ENCODE peak calls at places on chromosomes 13 and 19, in ten cellular contexts. X is aorta; A is stimulated activated CD4-positive, alpha-beta T cell treated with anti-CD3 and anti-CD28 coated beads, TNF-alpha, amount 100 ng/mL, for 48 hours; T is activated naive CD4-positive, alpha-beta T cell treated with anti-CD3 and anti-CD28 coated beads, Interleukin-2, amount 10 ng/mL, durations not matched to agents 7 days and 5 days; C is cardiac muscle cell; L is hepatic stellate cell; E is NCI-H2081; V is kidney tubule cell; F is heart right ventricle; Q is thoracic aorta. D is an unnamed sample.

GRCh38 chr13:43289458-43290255 is 266.3 kb downstream of the DNAJC15 start:
- DNase-seq in T (no peak), X (no peak), Q (no peak), V (no peak), L (no peak), C (no peak), A (no peak), F (no peak), E (no peak), D (no peak)

GRCh38 chr13:50677687-50678463 is 165.6 kb downstream of the DLEU7 start:
- DNase-seq in X (no peak), E (no peak), V (peak), T (no peak), A (no peak), L (no peak), Q (no peak), C (no peak), F (no peak), D (no peak)

GRCh38 chr13:75666646-75667351 is 30.7 kb downstream of the LMO7 start:
- DNase-seq in T (no peak), E (no peak), L (no peak), V (peak), F (no peak), C (no peak), A (no peak), X (no peak), Q (no peak), D (peak)

GRCh38 chr19:21568816-21569496 is 63.6 kb downstream of the ZNF429 start:
- DNase-seq in C (no peak), X (peak), T (peak), A (peak), F (peak), E (peak), Q (peak), L (no peak), V (peak), D (no peak)

GRCh38 chr19:781800-782194 is 15.5 kb upstream of the PTBP1 start:
- DNase-seq in A (no peak), F (no peak), Q (no peak), T (no peak), E (no peak), V (no peak), L (no peak), C (no peak), X (no peak), D (no peak)

GRCh38 chr13:104004572-104004971 is 938.4 kb upstream of the SLC10A2 start:
- DNase-seq in L (no peak), F (no peak), Q (no peak), T (no peak), E (no peak), A (no peak), C (no peak), V (no peak), X (no peak), D (no peak)

GRCh38 chr13:40060318-40061007 is 405.0 kb downstream of the COG6 start:
- DNase-seq in V (peak), X (peak), E (no peak), A (peak), C (no peak), T (no peak), L (no peak), Q (peak), F (peak), D (peak)

GRCh38 chr13:37617162-37617561 is 18.6 kb upstream of the POSTN start:
- DNase-seq in V (peak), X (no peak), E (no peak), T (no peak), C (peak), A (no peak), Q (no peak), F (no peak), L (peak), D (no peak)

GRCh38 chr13:20654156-20654555 is 49.3 kb upstream of the IL17D start:
- DNase-seq in A (no peak), Q (no peak), E (no peak), T (no peak), X (no peak), F (no peak), V (no peak), L (peak), C (no peak), D (no peak)

GRCh38 chr13:113209880-113210421 is 538 bp downstream of the CUL4A start:
- DNase-seq in T (peak), E (peak), A (peak), C (peak), Q (no peak), L (peak), F (peak), V (peak), X (peak), D (peak)

GRCh38 chr13:44936246-44936645 is 53.0 kb downstream of the NUFIP1 start:
- DNase-seq in E (no peak), X (no peak), V (peak), F (no peak), L (no peak), T (no peak), Q (no peak), C (no peak), A (no peak), D (no peak)

GRCh38 chr19:295687-296370 is 4.6 kb upstream of the PLPP2 start:
- DNase-seq in C (no peak), T (no peak), E (no peak), V (no peak), L (no peak), X (no peak), A (no peak), Q (no peak), F (no peak), D (no peak)

GRCh38 chr19:3977242-3978143 is 6.6 kb upstream of the DAPK3 start:
- DNase-seq in C (no peak), V (no peak), X (no peak), T (no peak), Q (no peak), L (no peak), A (no peak), E (no peak), F (no peak), D (no peak)

GRCh38 chr19:6279931-6280591 is at the start of gene MLLT1:
- DNase-seq in C (peak), V (peak), A (peak), T (peak), Q (peak), L (peak), E (peak), X (peak), F (peak), D (peak)

GRCh38 chr13:71378992-71379905 is 487.8 kb downstream of the DACH1 start:
- DNase-seq in F (no peak), Q (no peak), T (no peak), V (peak), C (no peak), X (no peak), L (no peak), E (no peak), A (no peak), D (no peak)

GRCh38 chr13:19782049-19782726 is 557 bp downstream of the PSPC1 start:
- DNase-seq in E (peak), C (peak), V (peak), A (peak), Q (peak), X (peak), F (peak), L (peak), T (peak), D (peak)

GRCh38 chr13:30112602-30113435 is 194.5 kb downstream of the KATNAL1 start:
- DNase-seq in T (peak), L (peak), E (peak), F (peak), Q (no peak), C (peak), A (peak), V (peak), X (peak), D (peak)

GRCh38 chr19:1429750-1430149 is 8.4 kb upstream of the RPS15 start:
- DNase-seq in X (no peak), L (no peak), F (peak), A (no peak), E (no peak), C (no peak), T (no peak), Q (no peak), V (no peak), D (no peak)

GRCh38 chr19:4688587-4688986 is 18.4 kb upstream of the MYDGF start:
- DNase-seq in T (no peak), V (no peak), X (no peak), Q (no peak), A (no peak), F (no peak), C (no peak), E (no peak), L (no peak), D (no peak)

GRCh38 chr19:21709464-21709863 is 57.9 kb downstream of the ZNF100 start:
- DNase-seq in V (no peak), F (no peak), A (no peak), L (no peak), C (no peak), Q (no peak), E (no peak), X (no peak), T (no peak), D (no peak)

GRCh38 chr13:40508112-40508511 is 158.3 kb downstream of the FOXO1 start:
- DNase-seq in V (peak), T (no peak), E (no peak), L (peak), A (no peak), C (no peak), X (no peak), Q (no peak), F (no peak), D (no peak)

GRCh38 chr13:35690546-35690945 is 214.1 kb upstream of the MAB21L1 start:
- DNase-seq in V (peak), L (no peak), E (no peak), F (no peak), A (no peak), Q (no peak), C (no peak), X (no peak), T (no peak), D (no peak)

GRCh38 chr19:49889687-49890348 is 6.9 kb downstream of the IL4I1 start:
- DNase-seq in E (peak), L (peak), V (peak), F (peak), X (peak), T (peak), C (peak), A (peak), Q (no peak), D (no peak)

GRCh38 chr13:46893820-46894533 is 2.9 kb downstream of the HTR2A start:
- DNase-seq in C (peak), L (peak), A (peak), E (peak), F (peak), Q (no peak), X (peak), V (peak), T (peak), D (peak)

GRCh38 chr13:91361755-91362271 is 14.3 kb downstream of the MIR17HG start:
- DNase-seq in V (no peak), C (no peak), A (no peak), F (no peak), E (no peak), L (no peak), Q (no peak), T (no peak), X (no peak), D (no peak)

GRCh38 chr13:50518791-50519201 is 324.7 kb downstream of the DLEU7 start:
- DNase-seq in Q (no peak), E (no peak), C (no peak), V (no peak), T (no peak), X (no peak), A (no peak), F (no peak), L (no peak), D (no peak)

GRCh38 chr19:43719378-43719868 is 3.5 kb downstream of the IRGC start:
- DNase-seq in A (no peak), L (no peak), X (no peak), F (no peak), Q (no peak), T (no peak), V (no peak), E (no peak), C (no peak), D (no peak)

GRCh38 chr19:15900504-15900903 is 2.6 kb upstream of the CYP4F2 start:
- DNase-seq in A (no peak), C (no peak), X (no peak), F (no peak), T (no peak), Q (no peak), E (no peak), V (no peak), L (no peak), D (no peak)

GRCh38 chr13:45827318-45827717 is 24.2 kb downstream of the SIAH3 start:
- DNase-seq in L (no peak), Q (no peak), F (peak), T (no peak), C (no peak), V (no peak), X (no peak), A (no peak), E (no peak), D (no peak)

GRCh38 chr13:84864341-84864740 is 934.9 kb downstream of the SLITRK6 start:
- DNase-seq in T (no peak), Q (no peak), F (no peak), X (no peak), L (no peak), A (no peak), E (no peak), C (no peak), V (no peak), D (no peak)

GRCh38 chr19:11225815-11226214 is 13.6 kb upstream of the ANGPTL8 start:
- DNase-seq in Q (no peak), V (no peak), C (no peak), A (no peak), X (no peak), F (no peak), L (no peak), T (no peak), E (no peak), D (no peak)

GRCh38 chr13:41821195-41821594 is 139.7 kb downstream of the VWA8 start:
- DNase-seq in Q (no peak), X (no peak), F (no peak), T (no peak), V (no peak), A (no peak), L (no peak), C (no peak), E (no peak), D (no peak)

GRCh38 chr13:40350283-40350992 is 316.0 kb downstream of the FOXO1 start:
- DNase-seq in Q (no peak), X (no peak), F (no peak), A (no peak), L (no peak), C (no peak), E (no peak), V (no peak), T (no peak), D (no peak)

GRCh38 chr13:56457535-56458200 is 683.0 kb upstream of the PRR20A start:
- DNase-seq in E (no peak), V (no peak), L (no peak), A (no peak), X (no peak), F (no peak), C (no peak), Q (no peak), T (no peak), D (no peak)

GRCh38 chr13:92716749-92717148 is 509.9 kb upstream of the GPC6 start:
- DNase-seq in X (no peak), Q (no peak), T (no peak), F (no peak), L (peak), C (no peak), A (no peak), V (peak), E (no peak), D (no peak)

GRCh38 chr19:56838930-56839664 is 1.4 kb downstream of the PEG3 start:
- DNase-seq in T (no peak), L (no peak), E (no peak), X (peak), C (no peak), F (peak), V (peak), Q (peak), A (no peak), D (no peak)

GRCh38 chr13:33081666-33082065 is 65.4 kb downstream of the KL start:
- DNase-seq in E (no peak), T (no peak), A (no peak), L (no peak), F (no peak), Q (no peak), V (no peak), C (no peak), X (no peak), D (no peak)

GRCh38 chr13:45678282-45678681 is 23.8 kb upstream of the CBY2 start:
- DNase-seq in T (no peak), X (no peak), Q (no peak), F (no peak), L (no peak), C (no peak), V (no peak), A (no peak), E (no peak), D (no peak)